ENCODE peak calls at places on chromosomes 1 and 21, in eight cellular contexts. U is RWPE2; Y is left ventricle myocardium inferior; G is CD8-positive, alpha-beta T cell; L is pancreas; R is K562; W is DND-41; J is sigmoid colon. A is an unnamed sample.

GRCh38 chr1:22386774-22387173 is 64.9 kb upstream of the ZBTB40 start:
- DNase-seq in U (no peak), Y (no peak), G (no peak), L (no peak), R (no peak), W (no peak), J (no peak), A (no peak)

GRCh38 chr1:248811514-248812490 is 13.9 kb downstream of the SH3BP5L start:
- DNase-seq in U (no peak), Y (no peak), G (no peak), L (no peak), R (peak; percentile 11), W (no peak), J (no peak), A (no peak)

GRCh38 chr21:40556442-40556968 is 290.5 kb downstream of the DSCAM start:
- DNase-seq in U (no peak), Y (no peak), G (no peak), L (no peak), R (no peak), W (no peak), J (no peak), A (no peak)

GRCh38 chr21:44869860-44870747 is 3.4 kb downstream of the PTTG1IP start:
- DNase-seq in U (peak; percentile 91), Y (no peak), G (no peak), L (peak; percentile 24), R (no peak), W (no peak), J (peak; percentile 88), A (peak; percentile 84)

GRCh38 chr1:24902471-24902891 is 27.6 kb downstream of the RUNX3 start:
- DNase-seq in U (peak; percentile 25), Y (no peak), G (no peak), L (no peak), R (no peak), W (no peak), J (no peak), A (no peak)

GRCh38 chr1:110341146-110341871 is 2.1 kb downstream of the RBM15 start:
- DNase-seq in U (no peak), Y (no peak), G (no peak), L (no peak), R (peak; percentile 53), W (peak; percentile 13), J (no peak), A (no peak)

GRCh38 chr1:31639543-31639942 is 5.1 kb downstream of the PEF1 start:
- DNase-seq in U (no peak), Y (no peak), G (no peak), L (no peak), R (no peak), W (no peak), J (no peak), A (no peak)

GRCh38 chr1:66353207-66353606 is 180.7 kb upstream of the SGIP1 start:
- DNase-seq in U (no peak), Y (no peak), G (no peak), L (no peak), R (no peak), W (no peak), J (no peak), A (no peak)

GRCh38 chr1:212700892-212701819 is 1.5 kb upstream of the BATF3 start:
- DNase-seq in U (no peak), Y (peak; percentile 46), G (no peak), L (peak; percentile 7), R (peak; percentile 11), W (no peak), J (peak; percentile 83), A (peak; percentile 15)

GRCh38 chr1:41314781-41315481 is 46.3 kb upstream of the FOXO6 start:
- DNase-seq in U (no peak), Y (no peak), G (no peak), L (no peak), R (no peak), W (no peak), J (no peak), A (peak; percentile 10)

GRCh38 chr1:45552309-45552708 is 1.7 kb downstream of the AKR1A1 start:
- DNase-seq in U (peak; percentile 77), Y (no peak), G (no peak), L (peak; percentile 70), R (no peak), W (no peak), J (peak; percentile 67), A (no peak)

GRCh38 chr1:55169126-55169525 is 46.0 kb downstream of the USP24 start:
- DNase-seq in U (no peak), Y (no peak), G (no peak), L (no peak), R (no peak), W (no peak), J (no peak), A (no peak)

GRCh38 chr1:172239894-172240293 is 180.6 kb upstream of the C1orf105 start:
- DNase-seq in U (no peak), Y (no peak), G (no peak), L (no peak), R (no peak), W (no peak), J (no peak), A (no peak)

GRCh38 chr1:172244865-172245264 is 175.6 kb upstream of the C1orf105 start:
- DNase-seq in U (no peak), Y (no peak), G (no peak), L (no peak), R (no peak), W (no peak), J (no peak), A (no peak)

GRCh38 chr1:172238969-172239368 is 181.5 kb upstream of the C1orf105 start:
- DNase-seq in U (no peak), Y (no peak), G (no peak), L (no peak), R (no peak), W (no peak), J (no peak), A (no peak)

GRCh38 chr1:172245788-172246187 is 174.7 kb upstream of the C1orf105 start:
- DNase-seq in U (no peak), Y (no peak), G (no peak), L (no peak), R (no peak), W (no peak), J (no peak), A (no peak)

DNA sequence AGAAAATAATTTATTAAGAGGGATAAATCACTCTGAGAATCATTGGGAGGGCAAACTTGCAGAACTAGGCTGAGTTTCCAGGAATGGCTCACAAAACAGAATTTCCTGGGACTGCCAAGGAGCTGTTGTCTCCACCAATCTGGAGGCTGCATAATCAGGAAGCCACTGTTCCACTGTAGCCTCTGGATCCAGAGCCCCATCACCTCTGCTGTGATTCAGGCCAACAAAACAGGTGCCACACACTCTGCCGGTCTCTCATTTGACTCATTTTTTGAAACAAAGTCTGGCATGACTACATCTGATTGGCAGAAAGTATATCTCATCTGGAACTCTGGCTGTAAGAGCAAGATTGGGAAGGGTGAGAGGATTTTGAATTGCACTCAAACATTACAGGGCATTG is 178.9 kb upstream of the C1orf105 start:
- DNase-seq in U (no peak), Y (no peak), G (no peak), L (no peak), R (no peak), W (no peak), J (no peak), A (no peak)
- TF ChIP-seq CTCF in U (no peak), Y (no peak), G (no peak), L (no peak), R (no peak), W (no peak), J (no peak), A (no peak)

DNA sequence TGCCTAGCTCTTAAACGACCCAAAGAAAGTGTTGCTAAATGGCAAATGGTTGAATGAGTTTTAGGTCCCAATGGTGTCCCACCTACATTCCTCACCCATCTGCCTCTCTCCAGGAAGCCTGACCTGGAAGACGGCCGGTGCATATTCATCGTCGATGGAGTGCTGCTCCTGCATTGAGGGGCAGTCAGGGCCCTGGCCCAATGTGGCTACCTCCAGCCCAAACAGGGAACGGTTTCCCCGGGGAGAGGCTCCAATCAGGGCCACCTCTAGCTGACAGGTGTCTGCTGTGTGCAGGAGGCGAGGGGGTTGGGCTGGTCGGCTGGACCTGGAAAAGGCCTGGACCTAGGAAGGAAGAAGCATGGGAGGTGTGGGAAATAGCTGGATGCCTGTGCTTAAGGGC is 1.6 kb downstream of the GLMP start:
- DNase-seq in U (no peak), Y (no peak), G (no peak), L (no peak), R (no peak), W (no peak), J (no peak), A (no peak)
- H3K27ac ChIP-seq in U (no peak overlapping the region), Y (no peak overlapping the region), G (no peak overlapping the region), L (no peak overlapping the region), R (no peak overlapping the region), W (no peak overlapping the region), J (no peak overlapping the region), A (no peak overlapping the region)

DNA sequence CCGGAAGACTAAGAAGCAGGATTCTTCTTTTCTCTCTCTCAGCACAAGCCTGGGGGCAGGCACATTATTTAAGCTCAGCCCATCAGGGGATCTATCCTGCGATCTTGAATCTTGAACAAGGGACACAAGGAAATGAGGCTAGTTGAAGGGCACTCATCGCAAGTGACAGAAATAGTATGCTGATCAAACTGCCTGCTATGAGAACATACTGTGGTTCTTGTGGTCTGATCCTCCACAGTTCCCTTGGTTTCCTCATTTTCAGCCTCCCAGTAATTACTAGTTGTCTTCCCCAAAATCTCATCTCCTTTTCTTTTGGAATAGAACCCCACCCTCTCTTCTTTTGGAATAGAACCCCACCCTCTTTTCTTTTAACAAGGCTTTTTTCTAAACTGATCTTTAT is 6.5 kb downstream of the ANKRD45 start:
- DNase-seq in U (no peak), Y (no peak), G (no peak), L (no peak), R (no peak), W (no peak), J (no peak), A (no peak)
- TF ChIP-seq CTCF in U (no peak), Y (no peak), G (no peak), L (no peak), R (no peak), W (no peak), J (no peak), A (no peak)

GRCh38 chr1:33031506-33031905 is 5.2 kb downstream of the AK2 start:
- DNase-seq in U (no peak), Y (no peak), G (no peak), L (no peak), R (peak; percentile 14), W (no peak), J (no peak), A (no peak)

GRCh38 chr1:33032126-33032869 is 4.4 kb downstream of the AK2 start:
- DNase-seq in U (no peak), Y (no peak), G (no peak), L (no peak), R (peak; percentile 16), W (no peak), J (no peak), A (no peak)

GRCh38 chr1:33029209-33029608 is 7.5 kb downstream of the AK2 start:
- DNase-seq in U (no peak), Y (no peak), G (no peak), L (no peak), R (no peak), W (no peak), J (no peak), A (no peak)

GRCh38 chr1:33029921-33030320 is 6.8 kb downstream of the AK2 start:
- DNase-seq in U (no peak), Y (no peak), G (no peak), L (no peak), R (peak; percentile 4), W (no peak), J (no peak), A (no peak)

DNA sequence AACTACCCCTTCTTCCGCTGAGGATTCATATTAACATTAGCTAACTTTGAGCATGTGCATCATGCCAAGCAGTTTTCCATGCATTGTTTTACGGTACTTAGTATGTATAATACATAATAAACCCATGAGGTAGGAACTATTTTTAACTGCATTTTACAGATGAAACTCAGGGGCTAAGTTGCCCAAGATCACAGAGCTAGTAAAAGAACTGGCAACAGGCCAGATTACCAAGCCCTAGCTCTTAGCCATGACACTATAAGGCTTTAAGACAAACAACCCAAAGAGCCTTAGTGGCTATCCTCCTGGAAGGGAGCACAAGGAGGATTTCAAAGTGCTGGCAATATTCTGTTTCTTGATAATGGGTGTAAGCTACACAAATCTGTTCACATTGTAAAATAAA is 6.1 kb downstream of the AK2 start:
- DNase-seq in U (no peak), Y (no peak), G (no peak), L (no peak), R (peak; percentile 21), W (no peak), J (peak; percentile 75), A (no peak)
- H3K27ac ChIP-seq in U (no peak overlapping the region), Y (peak overlapping the region; percentile 67), G (no peak overlapping the region), L (no peak overlapping the region), R (no peak overlapping the region), W (no peak overlapping the region), J (peak overlapping the region; percentile 55), A (no peak overlapping the region)